ENCODE peak calls at places on chromosomes 12 and 14, in five cellular contexts. K, A, Q, O and T are unnamed samples.

GRCh38 chr14:64422753-64423152 is 34.6 kb downstream of the MTHFD1 start:
- DNase-seq in K (no peak), A (no peak), Q (no peak), O (no peak), T (no peak)

GRCh38 chr14:80426686-80427085 is 215.4 kb upstream of the DIO2 start:
- DNase-seq in K (no peak), A (no peak), Q (no peak), O (peak), T (no peak)

GRCh38 chr12:113142173-113142885 is 6.8 kb upstream of the RASAL1 start:
- DNase-seq in K (peak), A (no peak), Q (peak), O (no peak), T (no peak)

GRCh38 chr12:68250454-68250853 is 3.0 kb downstream of the IL22 start:
- DNase-seq in K (no peak), A (no peak), Q (no peak), O (peak), T (no peak)

GRCh38 chr12:102824218-102824835 is 92.7 kb downstream of the PAH start:
- DNase-seq in K (peak), A (no peak), Q (peak), O (peak), T (peak)

GRCh38 chr12:128930591-128930990 is 77.3 kb downstream of the GLT1D1 start:
- DNase-seq in K (no peak), A (no peak), Q (no peak), O (no peak), T (no peak)

GRCh38 chr12:112555621-112556233 is 137.0 kb downstream of the PTPN11 start:
- DNase-seq in K (no peak), A (no peak), Q (no peak), O (no peak), T (no peak)

GRCh38 chr14:74846968-74847549 is 28.9 kb downstream of the PROX2 start:
- DNase-seq in K (no peak), A (no peak), Q (no peak), O (peak), T (no peak)

GRCh38 chr14:53715390-53715730 is 241.3 kb downstream of the BMP4 start:
- DNase-seq in K (peak), A (no peak), Q (no peak), O (peak), T (no peak)

GRCh38 chr14:88631091-88631490 is 68.3 kb downstream of the ZC3H14 start:
- DNase-seq in K (no peak), A (no peak), Q (no peak), O (no peak), T (no peak)

GRCh38 chr14:28926091-28926490 is 159.5 kb downstream of the FOXG1 start:
- DNase-seq in K (no peak), A (no peak), Q (no peak), O (no peak), T (no peak)

GRCh38 chr12:69479675-69480074 is 9.5 kb downstream of the FRS2 start:
- DNase-seq in K (no peak), A (no peak), Q (no peak), O (no peak), T (no peak)

GRCh38 chr14:26255213-26255612 is 342.6 kb downstream of the NOVA1 start:
- DNase-seq in K (no peak), A (no peak), Q (no peak), O (peak), T (no peak)

GRCh38 chr12:4383304-4383865 is 3.9 kb upstream of the FGF23 start:
- DNase-seq in K (no peak), A (no peak), Q (no peak), O (no peak), T (peak)

GRCh38 chr14:93003945-93004698 is 81.2 kb downstream of the CHGA start:
- DNase-seq in K (no peak), A (no peak), Q (no peak), O (no peak), T (no peak)

GRCh38 chr12:89574736-89575208 is 48.9 kb upstream of the POC1B start:
- DNase-seq in K (peak), A (no peak), Q (no peak), O (no peak), T (no peak)

GRCh38 chr14:55523321-55523720 is 56.7 kb upstream of the KTN1 start:
- DNase-seq in K (no peak), A (no peak), Q (no peak), O (no peak), T (no peak)

GRCh38 chr12:42779186-42779859 is 189.8 kb upstream of the PRICKLE1 start:
- DNase-seq in K (no peak), A (no peak), Q (no peak), O (peak), T (no peak)

GRCh38 chr12:87676726-87677125 is 352.5 kb downstream of the C12orf50 start:
- DNase-seq in K (no peak), A (no peak), Q (no peak), O (peak), T (no peak)

GRCh38 chr12:11814362-11814761 is 164.9 kb downstream of the ETV6 start:
- DNase-seq in K (peak), A (no peak), Q (no peak), O (peak), T (no peak)

GRCh38 chr14:68891851-68892660 is 87.0 kb downstream of the ACTN1 start:
- DNase-seq in K (no peak), A (no peak), Q (no peak), O (peak), T (no peak)

GRCh38 chr12:74111688-74112360 is 425.8 kb upstream of the ATXN7L3B start:
- DNase-seq in K (peak), A (no peak), Q (peak), O (peak), T (peak)

GRCh38 chr12:24759155-24759554 is 189.7 kb downstream of the BCAT1 start:
- DNase-seq in K (no peak), A (no peak), Q (no peak), O (peak), T (no peak)

GRCh38 chr14:23138173-23138535 is 19.1 kb upstream of the CEBPE start:
- DNase-seq in K (no peak), A (no peak), Q (no peak), O (peak), T (no peak)

GRCh38 chr14:35384386-35385041 is 20.0 kb downstream of the NFKBIA start:
- DNase-seq in K (peak), A (no peak), Q (peak), O (peak), T (no peak)

GRCh38 chr14:99035712-99036593 is 236.0 kb downstream of the BCL11B start:
- DNase-seq in K (peak), A (peak), Q (peak), O (peak), T (peak)

GRCh38 chr12:25800101-25800500 is 158.4 kb upstream of the RASSF8 start:
- DNase-seq in K (no peak), A (no peak), Q (no peak), O (no peak), T (no peak)

GRCh38 chr12:130074661-130075406 is 87.4 kb upstream of the FZD10 start:
- DNase-seq in K (no peak), A (no peak), Q (no peak), O (no peak), T (no peak)

GRCh38 chr12:123608192-123608591 is 6.3 kb downstream of the DDX55 start:
- DNase-seq in K (no peak), A (no peak), Q (no peak), O (no peak), T (no peak)

GRCh38 chr12:120437735-120438494 is at the start of gene COX6A1:
- DNase-seq in K (peak), A (peak), Q (peak), O (peak), T (peak)

GRCh38 chr12:2844786-2845185 is 10.0 kb upstream of the NRIP2 start:
- DNase-seq in K (no peak), A (no peak), Q (no peak), O (no peak), T (no peak)

GRCh38 chr14:56136571-56137498 is 18.6 kb downstream of the PELI2 start:
- DNase-seq in K (no peak), A (no peak), Q (no peak), O (no peak), T (no peak)

GRCh38 chr14:93936245-93936644 is 9.1 kb downstream of the FAM181A start:
- DNase-seq in K (no peak), A (no peak), Q (peak), O (peak), T (no peak)

GRCh38 chr12:26122681-26123481 is 2.0 kb downstream of the BHLHE41 start:
- DNase-seq in K (peak), A (peak), Q (peak), O (peak), T (peak)

GRCh38 chr12:124683330-124683662 is 115.9 kb upstream of the NCOR2 start:
- DNase-seq in K (no peak), A (no peak), Q (no peak), O (peak), T (no peak)

GRCh38 chr12:124833693-124834122 is 30.0 kb downstream of the SCARB1 start:
- DNase-seq in K (peak), A (no peak), Q (peak), O (no peak), T (no peak)

GRCh38 chr12:7108042-7108927 is 729 bp downstream of the C1RL start:
- DNase-seq in K (peak), A (peak), Q (peak), O (peak), T (peak)

GRCh38 chr12:43742106-43742505 is 16.5 kb downstream of the PUS7L start:
- DNase-seq in K (no peak), A (no peak), Q (no peak), O (peak), T (no peak)

DNA sequence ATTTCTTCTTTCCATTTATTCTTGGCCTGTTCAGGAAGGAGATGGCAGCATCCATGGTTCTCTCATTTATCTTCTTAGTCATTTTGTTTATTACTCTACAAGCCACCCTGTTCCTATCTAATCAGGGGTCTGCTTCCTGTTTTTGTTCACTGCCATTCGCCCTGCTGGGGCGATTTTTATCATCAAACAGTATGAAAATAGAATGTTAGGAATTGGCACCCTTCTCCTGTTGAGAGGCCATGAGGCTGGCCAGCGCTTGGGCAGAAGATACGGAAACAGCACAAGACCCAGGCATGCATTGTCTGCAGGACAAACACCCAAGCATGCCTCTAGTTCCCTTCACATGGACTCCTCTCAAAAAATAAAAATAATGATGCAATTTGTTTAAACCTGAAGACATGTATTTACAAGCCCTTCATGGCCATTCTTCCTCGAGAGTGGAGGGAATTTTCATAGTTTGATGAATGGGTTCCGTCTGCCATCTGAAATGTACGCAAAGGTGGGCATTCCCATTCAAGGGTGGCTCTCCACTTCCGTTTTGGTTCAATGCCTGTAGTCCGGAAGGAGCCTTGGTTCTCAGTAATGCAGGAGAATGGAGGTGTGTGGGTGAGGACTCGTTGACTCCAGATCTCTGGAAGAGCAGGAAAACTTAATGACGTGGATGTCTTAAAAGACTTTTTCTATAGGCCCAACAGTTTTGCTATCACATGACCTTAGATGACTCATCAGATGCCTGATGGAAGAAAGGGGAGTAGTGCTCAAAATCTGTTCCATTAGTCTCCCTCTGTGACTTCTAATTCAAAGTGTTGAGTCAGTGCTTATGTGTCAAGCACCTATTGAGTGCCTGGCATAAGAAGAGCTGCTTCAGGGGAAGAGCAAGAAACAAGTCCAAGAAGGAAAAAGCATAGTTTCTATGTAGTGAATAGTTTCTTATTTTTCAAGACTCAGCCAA is 252.4 kb upstream of the TBX3 start:
- DNase-seq in K (no peak), A (no peak), Q (no peak), O (peak), T (no peak)
- TF ChIP-seq CTCF in K (no peak), A (no peak), Q (no peak), O (no peak), T (no peak)

GRCh38 chr14:87522575-87522974 is 470.4 kb downstream of the GALC start:
- DNase-seq in K (no peak), A (no peak), Q (peak), O (peak), T (no peak)
- TF ChIP-seq CTCF in K (no peak), A (no peak), Q (no peak), O (peak), T (no peak)

DNA sequence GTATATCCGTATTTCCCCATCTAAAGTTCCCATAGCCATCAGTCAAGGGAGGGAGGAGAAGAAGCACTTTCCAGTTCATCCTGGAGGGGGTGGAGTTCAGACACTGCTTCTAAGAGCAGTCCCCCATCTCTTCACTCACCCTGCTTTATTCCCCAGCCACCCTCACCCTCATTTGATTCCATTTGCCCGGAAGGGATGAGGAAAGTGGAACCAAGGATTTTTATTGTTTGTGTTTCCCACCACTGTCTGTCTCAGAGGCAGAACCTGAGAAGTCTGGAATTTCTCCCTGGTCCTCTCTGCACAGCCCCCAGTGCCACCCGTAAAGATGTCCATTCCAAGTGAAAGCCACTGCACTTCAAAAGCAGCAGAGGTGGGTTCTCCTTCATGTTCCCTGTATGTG is 134.2 kb upstream of the HIF1A start:
- DNase-seq in K (no peak), A (no peak), Q (no peak), O (peak), T (no peak)
- TF ChIP-seq CTCF in K (no peak), A (no peak), Q (no peak), O (no peak), T (no peak)

GRCh38 chr14:91059576-91060471 is 617 bp downstream of the RPS6KA5 start:
- DNase-seq in K (peak), A (no peak), Q (peak), O (peak), T (peak)
- TF ChIP-seq CTCF in K (no peak), A (no peak), Q (peak), O (peak), T (peak)

GRCh38 chr14:83004456-83005006 is 1470.9 kb upstream of the SEL1L start:
- DNase-seq in K (no peak), A (no peak), Q (no peak), O (no peak), T (no peak)

DNA sequence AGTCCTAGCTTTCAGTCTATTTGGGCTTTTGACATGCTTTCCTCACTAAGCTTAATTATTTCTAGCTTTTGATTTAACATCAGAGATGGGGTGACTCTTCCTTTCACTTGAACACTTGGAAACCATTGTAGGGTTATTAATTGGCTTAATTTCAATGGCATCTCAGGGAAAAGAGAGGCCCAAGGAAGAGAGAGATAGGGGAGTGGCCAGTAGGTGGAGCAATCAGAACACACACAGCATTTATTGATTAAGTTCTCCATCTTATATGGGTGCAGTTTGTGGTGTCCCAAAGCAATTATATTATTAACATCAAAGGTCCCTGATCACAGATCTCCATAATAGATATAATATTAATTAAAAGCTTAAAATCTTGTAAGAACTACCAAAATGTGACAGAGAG is 1466.1 kb upstream of the SEL1L start:
- DNase-seq in K (no peak), A (no peak), Q (peak), O (peak), T (no peak)
- TF ChIP-seq CTCF in K (no peak), A (no peak), Q (peak), O (peak), T (peak)

DNA sequence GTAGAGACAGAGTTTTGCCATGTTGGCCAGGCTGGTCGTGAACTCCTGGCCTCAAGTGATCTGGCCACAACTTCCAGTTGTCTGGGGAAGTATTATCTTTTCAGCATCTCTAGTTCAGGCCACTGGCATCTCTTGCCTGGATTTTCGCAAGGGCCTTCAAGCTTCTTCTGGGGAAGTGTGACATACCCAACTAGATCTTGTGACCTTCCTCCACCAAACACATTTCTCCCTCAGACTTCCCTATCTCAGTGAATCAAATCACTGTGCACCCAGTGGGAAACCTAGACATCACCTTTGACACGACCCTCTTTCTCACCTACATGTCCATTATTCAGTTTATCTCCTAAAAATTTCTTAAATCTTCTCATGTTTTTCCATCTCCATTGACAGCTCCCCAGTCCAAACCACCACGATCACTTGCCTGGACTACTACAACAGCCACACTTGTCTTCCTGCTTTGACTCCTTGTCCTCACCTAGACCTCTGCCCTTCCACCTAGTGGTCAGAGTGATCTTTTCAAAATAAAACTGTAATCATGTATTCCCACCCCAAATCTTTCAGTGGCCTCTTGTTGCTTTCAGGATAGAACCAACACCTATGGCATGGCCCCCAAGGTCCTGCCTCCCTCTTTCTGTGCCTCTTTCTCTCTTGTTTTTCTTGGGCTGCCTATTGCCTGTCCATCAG is 3.3 kb downstream of the EEF1AKMT3 start:
- DNase-seq in K (no peak), A (no peak), Q (no peak), O (no peak), T (no peak)
- TF ChIP-seq CTCF in K (no peak), A (no peak), Q (no peak), O (no peak), T (no peak)